ENCODE peak calls at places on chromosome 19, in eight cellular contexts. W is GM12892, B is body of pancreas, L is testis, N is A549, D is H1, O is heart left ventricle, Y is HCT116. C is an unnamed sample.

GRCh38 chr19:14019100-14019499 is 8.8 kb upstream of the RLN3 start:
- DNase-seq in Y (no peak), D (no peak), O (no peak), N (no peak), W (no peak), L (no peak), B (no peak), C (no peak)

GRCh38 chr19:31517466-31518180 is 168.4 kb upstream of the TSHZ3 start:
- DNase-seq in B (no peak), O (no peak), W (no peak), D (peak; percentile 36), Y (no peak), N (no peak), L (no peak), C (no peak)

GRCh38 chr19:7099597-7099921 is 30.1 kb downstream of the ZNF557 start:
- DNase-seq in O (no peak), B (no peak), L (no peak), W (no peak), D (no peak), N (no peak), Y (no peak), C (no peak)

GRCh38 chr19:30060872-30061556 is 119.0 kb downstream of the URI1 start:
- DNase-seq in D (peak; percentile 46), W (no peak), B (no peak), L (no peak), O (peak; percentile 13), Y (no peak), N (no peak), C (no peak)

GRCh38 chr19:40807147-40808020 is 8.4 kb downstream of the EGLN2 start:
- DNase-seq in B (no peak), D (peak; percentile 75), Y (no peak), O (no peak), L (no peak), N (peak; percentile 71), W (no peak), C (no peak)

GRCh38 chr19:9835507-9835949 is 410 bp downstream of the PIN1 start:
- DNase-seq in Y (no peak), O (no peak), L (no peak), N (no peak), B (no peak), D (no peak), W (no peak), C (no peak)

GRCh38 chr19:36939153-36939552 is 23.0 kb downstream of the ZNF568 start:
- DNase-seq in N (no peak), O (no peak), L (no peak), B (no peak), W (no peak), Y (no peak), D (no peak), C (no peak)

GRCh38 chr19:10876459-10877240 is 5.3 kb downstream of the CARM1 start:
- DNase-seq in W (no peak), N (no peak), Y (no peak), D (no peak), L (no peak), O (no peak), B (peak; percentile 23), C (no peak)

GRCh38 chr19:52962394-52963228 is at the start of gene ZNF816:
- DNase-seq in Y (peak; percentile 79), L (peak; percentile 98), D (peak; percentile 99), N (no peak), O (peak; percentile 98), B (peak; percentile 99), W (peak; percentile 91), C (peak; percentile 98)

GRCh38 chr19:21483589-21484170 is 21.7 kb upstream of the ZNF429 start:
- DNase-seq in L (peak; percentile 85), D (peak; percentile 96), W (no peak), O (peak; percentile 65), Y (no peak), B (peak; percentile 73), N (no peak), C (peak; percentile 37)

GRCh38 chr19:52936958-52937334 is 13.7 kb upstream of the ZNF888 start:
- DNase-seq in O (no peak), N (no peak), B (no peak), Y (no peak), D (no peak), W (no peak), L (no peak), C (no peak)

GRCh38 chr19:11381535-11382369 is 2.4 kb downstream of the EPOR start:
- DNase-seq in O (peak; percentile 74), W (peak; percentile 85), N (peak; percentile 83), B (peak; percentile 49), Y (peak; percentile 90), L (peak; percentile 81), D (peak; percentile 90), C (peak; percentile 91)

DNA sequence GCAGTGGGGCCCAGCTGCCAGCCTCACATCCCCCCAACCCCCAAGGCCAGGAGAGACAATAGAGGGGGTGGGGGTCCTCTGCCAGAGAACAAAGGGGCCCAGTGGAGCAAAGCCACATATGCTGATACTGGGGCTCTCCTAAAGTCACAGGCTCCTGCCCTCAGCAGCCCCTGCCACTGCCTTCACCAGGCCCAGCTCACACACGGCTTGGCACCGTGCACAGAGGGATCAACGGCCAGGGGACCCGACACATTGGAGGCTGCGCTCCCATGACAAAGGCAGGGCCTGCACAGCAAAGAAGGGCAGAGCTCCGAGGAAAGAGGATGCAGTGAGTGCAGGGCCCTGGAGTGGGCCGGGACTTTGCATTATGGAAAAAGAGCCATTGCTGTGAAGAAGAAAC is 146.4 kb downstream of the KDM4B start:
- DNase-seq in L (no peak), N (no peak), Y (no peak), B (no peak), D (no peak), W (no peak), O (no peak), C (no peak)
- TF ChIP-seq POLR2A in L (no peak), N (no peak), Y (no peak), B (no peak), D (no peak), W (no peak), O (no peak), C (no peak)

GRCh38 chr19:18519962-18520847 is 1.7 kb downstream of the ELL start:
- DNase-seq in O (peak; percentile 60), W (no peak), L (peak; percentile 73), Y (peak; percentile 62), D (peak; percentile 68), N (peak; percentile 53), B (peak; percentile 83), C (peak; percentile 63)
- TF ChIP-seq POLR2A in O (no peak), W (no peak), L (no peak), Y (no peak), D (no peak), N (no peak), B (peak; percentile 39), C (no peak)

DNA sequence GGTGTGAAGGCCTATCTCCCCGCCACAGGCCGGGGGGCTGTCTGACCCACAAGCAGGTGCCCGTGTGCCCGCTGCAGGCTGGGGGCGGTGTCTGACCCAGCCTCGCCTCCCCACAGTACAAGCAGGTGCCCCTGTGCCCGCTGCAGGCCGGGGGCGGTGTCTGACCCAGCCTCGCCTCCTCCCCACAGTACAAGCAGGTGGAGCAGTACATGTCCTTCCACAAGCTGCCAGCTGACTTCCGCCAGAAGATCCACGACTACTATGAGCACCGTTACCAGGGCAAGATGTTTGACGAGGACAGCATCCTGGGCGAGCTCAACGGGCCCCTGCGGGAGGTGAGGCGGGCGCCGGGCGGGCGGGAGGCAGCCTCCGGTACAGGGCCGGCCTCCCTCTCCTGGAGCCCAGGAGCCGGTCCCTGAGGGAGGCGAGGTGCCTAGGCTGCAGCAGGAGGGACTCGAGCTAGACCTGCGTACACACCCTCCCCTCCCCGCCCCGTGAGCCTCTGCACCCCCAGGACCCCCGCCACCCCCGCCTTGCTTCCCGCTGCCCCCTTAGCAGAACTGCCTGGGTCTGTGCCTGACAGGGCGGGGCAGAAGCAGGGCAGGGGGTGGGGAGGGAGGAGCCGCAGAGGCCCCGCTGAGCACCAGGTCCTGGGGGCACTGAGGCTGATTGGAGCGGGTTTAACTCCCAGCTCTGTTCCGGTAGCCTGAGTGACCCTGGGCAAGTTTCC is 20.6 kb downstream of the HCN2 start:
- DNase-seq in B (no peak), L (peak; percentile 44), W (no peak), N (no peak), D (no peak), O (no peak), Y (no peak), C (no peak)
- TF ChIP-seq POLR2A in B (no peak), L (no peak), W (no peak), N (no peak), D (no peak), O (no peak), Y (no peak), C (no peak)

GRCh38 chr19:39445258-39446071 is at the start of gene SUPT5H:
- DNase-seq in Y (peak; percentile 96), D (peak; percentile 95), O (peak; percentile 97), L (peak; percentile 98), B (peak; percentile 98), N (peak; percentile 100), W (peak; percentile 97), C (peak; percentile 98)
- TF ChIP-seq POLR2A in Y (peak; percentile 88), D (peak; percentile 89), O (peak; percentile 91), L (peak; percentile 84), B (peak; percentile 94), N (peak; percentile 94), W (peak; percentile 91), C (peak; percentile 92)

DNA sequence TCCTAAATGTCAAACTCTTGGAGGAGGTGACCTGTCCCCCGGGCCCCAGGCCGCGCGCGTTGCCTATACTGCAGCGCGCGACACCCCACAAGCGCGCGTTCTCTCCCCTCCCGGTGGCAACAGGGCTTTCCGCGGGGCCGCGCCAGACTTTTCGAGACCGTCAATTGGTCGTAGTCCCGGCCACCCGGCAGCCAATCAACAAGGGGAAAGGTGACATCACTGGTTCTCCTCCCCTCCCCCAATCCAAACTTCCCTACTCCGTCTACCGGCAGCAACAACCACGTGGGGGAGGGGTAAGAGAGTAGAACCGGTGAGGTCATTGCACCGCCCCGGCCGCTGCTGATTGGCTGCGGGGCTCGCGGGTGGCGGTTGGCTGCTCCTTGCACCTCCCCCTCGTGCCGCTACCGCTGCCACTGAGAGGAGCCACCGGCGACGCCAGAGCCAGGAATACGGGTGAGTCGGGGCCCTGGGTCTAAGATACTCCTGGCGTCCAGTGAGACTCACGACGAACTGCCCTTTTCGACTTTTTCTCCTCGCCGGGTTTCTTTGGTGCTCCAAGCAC is 829 bp upstream of the CIC start:
- DNase-seq in D (peak; percentile 96), W (peak; percentile 90), Y (peak; percentile 98), O (peak; percentile 100), L (peak; percentile 100), N (peak; percentile 100), B (peak; percentile 99), C (peak; percentile 98)
- TF ChIP-seq POLR2A in D (peak; percentile 60), W (peak; percentile 39), Y (no peak), O (peak; percentile 86), L (peak; percentile 90), N (peak; percentile 58), B (peak; percentile 98), C (peak; percentile 29)

GRCh38 chr19:5915782-5916165 is 1.7 kb downstream of the CAPS start:
- DNase-seq in Y (no peak), N (no peak), B (no peak), W (no peak), O (no peak), L (no peak), D (no peak), C (no peak)

GRCh38 chr19:5916201-5916708 is 2.2 kb downstream of the CAPS start:
- DNase-seq in O (no peak), L (no peak), N (no peak), D (no peak), W (no peak), B (no peak), Y (no peak), C (no peak)

GRCh38 chr19:5914358-5914774 is 312 bp downstream of the CAPS start:
- DNase-seq in W (no peak), L (no peak), N (no peak), O (no peak), D (no peak), Y (no peak), B (no peak), C (no peak)

GRCh38 chr19:5913739-5914357 is at the start of gene CAPS:
- DNase-seq in B (peak; percentile 72), W (no peak), N (peak; percentile 26), D (no peak), L (no peak), Y (no peak), O (no peak), C (peak; percentile 97)

GRCh38 chr19:5914946-5915781 is 1.1 kb downstream of the CAPS start:
- DNase-seq in Y (no peak), W (no peak), L (no peak), O (no peak), D (no peak), B (peak; percentile 35), N (no peak), C (no peak)
- TF ChIP-seq POLR2A in Y (no peak), W (no peak), L (no peak), O (no peak), D (no peak), B (no peak), N (no peak), C (no peak)

C was measured in H54.